ENCODE peak calls at places on chromosomes 1 and 21, in six cellular contexts. V, H, W, X, T and G are unnamed samples. For H3K4me1, the result is how much of the 10 kb centered on the place peaks cover.

GRCh38 chr1:219990782-219991510 is 55.4 kb downstream of the EPRS1 start:
- DNase-seq in V (no peak), H (peak), W (peak), X (no peak), T (peak), G (peak)

GRCh38 chr21:41730399-41730798 is 36.5 kb downstream of the RIPK4 start:
- DNase-seq in V (no peak), H (no peak), W (no peak), X (no peak), T (no peak), G (no peak)

GRCh38 chr1:203167026-203167912 is 8.4 kb downstream of the MYBPH start:
- DNase-seq in V (no peak), H (no peak), W (peak), X (no peak), T (no peak), G (peak)

GRCh38 chr1:19139711-19140110 is 70.4 kb downstream of the UBR4 start:
- DNase-seq in V (no peak), H (peak), W (peak), X (no peak), T (no peak), G (no peak)

GRCh38 chr1:112743174-112744018 is 28.3 kb upstream of the PPM1J start:
- DNase-seq in V (no peak), H (no peak), W (peak), X (peak), T (no peak), G (peak)

GRCh38 chr1:222084048-222084447 is 342.2 kb upstream of the DUSP10 start:
- DNase-seq in V (no peak), H (no peak), W (no peak), X (no peak), T (no peak), G (no peak)

GRCh38 chr1:96473791-96474452 is 247.7 kb upstream of the PTBP2 start:
- DNase-seq in V (no peak), H (peak), W (peak), X (no peak), T (no peak), G (no peak)

GRCh38 chr1:185646202-185646683 is 87.9 kb upstream of the HMCN1 start:
- DNase-seq in V (no peak), H (peak), W (peak), X (peak), T (no peak), G (peak)

GRCh38 chr1:84073266-84073665 is 70.8 kb upstream of the PRKACB start:
- DNase-seq in V (no peak), H (no peak), W (peak), X (no peak), T (no peak), G (no peak)

GRCh38 chr21:34620084-34620665 is 5.3 kb upstream of the RCAN1 start:
- DNase-seq in V (no peak), H (no peak), W (no peak), X (no peak), T (no peak), G (no peak)

GRCh38 chr21:39094087-39094785 is 89.0 kb downstream of the PSMG1 start:
- DNase-seq in V (no peak), H (no peak), W (no peak), X (no peak), T (no peak), G (no peak)

GRCh38 chr1:173561263-173561662 is 41.6 kb downstream of the SLC9C2 start:
- DNase-seq in V (no peak), H (no peak), W (no peak), X (no peak), T (no peak), G (no peak)

GRCh38 chr1:12662556-12662955 is 18.7 kb downstream of the AADACL4 start:
- DNase-seq in V (no peak), H (no peak), W (no peak), X (no peak), T (no peak), G (no peak)

GRCh38 chr1:64929221-64929620 is 37.1 kb downstream of the JAK1 start:
- DNase-seq in V (no peak), H (no peak), W (no peak), X (no peak), T (no peak), G (no peak)

GRCh38 chr1:59601032-59601431 is 213.7 kb upstream of the HOOK1 start:
- DNase-seq in V (peak), H (no peak), W (no peak), X (peak), T (no peak), G (peak)

GRCh38 chr1:235624751-235625192 is 24.8 kb downstream of the GNG4 start:
- DNase-seq in V (no peak), H (no peak), W (no peak), X (no peak), T (no peak), G (no peak)

GRCh38 chr1:93113127-93113526 is 34.0 kb downstream of the MTF2 start:
- DNase-seq in V (no peak), H (no peak), W (peak), X (no peak), T (no peak), G (no peak)

GRCh38 chr1:81543764-81544163 is 257.0 kb upstream of the ADGRL2 start:
- DNase-seq in V (no peak), H (no peak), W (peak), X (no peak), T (no peak), G (no peak)

GRCh38 chr1:57848406-57848805 is 424.5 kb upstream of the DAB1 start:
- DNase-seq in V (no peak), H (no peak), W (no peak), X (no peak), T (no peak), G (no peak)

GRCh38 chr1:9363061-9363471 is 70.4 kb downstream of the SPSB1 start:
- DNase-seq in V (no peak), H (no peak), W (no peak), X (no peak), T (no peak), G (no peak)

GRCh38 chr1:62207187-62207586 is 12.5 kb downstream of the L1TD1 start:
- DNase-seq in V (no peak), H (no peak), W (no peak), X (no peak), T (no peak), G (no peak)

GRCh38 chr1:8880068-8880676 is 1.7 kb upstream of the ENO1 start:
- DNase-seq in V (peak), H (no peak), W (peak), X (peak), T (no peak), G (peak)

GRCh38 chr1:39732730-39733129 is 6.0 kb upstream of the PPIE start:
- DNase-seq in V (no peak), H (no peak), W (no peak), X (no peak), T (no peak), G (no peak)

GRCh38 chr1:24567792-24568388 is 12.0 kb downstream of the NCMAP start:
- DNase-seq in V (no peak), H (no peak), W (peak), X (no peak), T (no peak), G (peak)

GRCh38 chr1:234535763-234536515 is 57.0 kb upstream of the TARBP1 start:
- DNase-seq in V (peak), H (no peak), W (no peak), X (no peak), T (no peak), G (no peak)
- H3K4me1 ChIP-seq in V (half or more), H (under half), W (under half), X (under half), T (under half), G (under half)

GRCh38 chr1:113805256-113805531 is 7.1 kb downstream of the RSBN1 start:
- DNase-seq in V (no peak), H (no peak), W (no peak), X (no peak), T (no peak), G (no peak)
- H3K4me1 ChIP-seq in V (half or more), H (under half), W (under half), X (under half), T (under half), G (under half)

GRCh38 chr1:51265618-51266017 is 29.5 kb downstream of the RNF11 start:
- DNase-seq in V (no peak), H (no peak), W (peak), X (no peak), T (no peak), G (no peak)

GRCh38 chr1:51270751-51271150 is 34.7 kb downstream of the RNF11 start:
- DNase-seq in V (no peak), H (no peak), W (no peak), X (no peak), T (no peak), G (no peak)

GRCh38 chr1:51266181-51266580 is 30.1 kb downstream of the RNF11 start:
- DNase-seq in V (no peak), H (no peak), W (no peak), X (no peak), T (no peak), G (no peak)

GRCh38 chr1:51266791-51267190 is 30.7 kb downstream of the RNF11 start:
- DNase-seq in V (no peak), H (no peak), W (no peak), X (no peak), T (no peak), G (no peak)

DNA sequence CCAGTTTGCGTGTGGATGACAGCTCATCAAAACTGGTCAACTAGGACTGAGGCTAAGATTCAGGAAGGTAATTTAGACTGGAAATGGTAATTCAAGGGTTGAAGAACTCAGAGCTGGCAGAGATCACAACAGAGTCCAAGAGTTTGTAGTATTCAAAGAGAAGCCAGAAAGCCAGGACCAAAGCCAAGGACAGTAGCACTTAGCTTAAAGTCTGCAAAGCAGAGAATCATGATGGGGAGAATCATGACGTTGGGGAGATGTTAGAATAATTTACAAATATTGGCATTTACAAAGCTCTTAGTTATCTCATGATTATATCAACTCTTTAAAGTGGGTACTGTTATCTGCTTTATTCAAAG is 32.6 kb downstream of the RNF11 start:
- DNase-seq in V (no peak), H (no peak), W (no peak), X (no peak), T (no peak), G (no peak)
- H3K4me1 ChIP-seq in V (under half), H (under half), W (under half), X (under half), T (under half), G (under half)

GRCh38 chr1:180187626-180188025 is 33.0 kb downstream of the QSOX1 start:
- DNase-seq in V (no peak), H (no peak), W (no peak), X (no peak), T (no peak), G (no peak)

GRCh38 chr1:180190091-180190490 is 35.4 kb downstream of the QSOX1 start:
- DNase-seq in V (no peak), H (no peak), W (no peak), X (no peak), T (no peak), G (no peak)

GRCh38 chr1:180188679-180189175 is 34.1 kb downstream of the QSOX1 start:
- DNase-seq in V (no peak), H (no peak), W (no peak), X (no peak), T (no peak), G (no peak)

GRCh38 chr1:180186831-180187230 is 32.2 kb downstream of the QSOX1 start:
- DNase-seq in V (no peak), H (no peak), W (peak), X (no peak), T (no peak), G (no peak)

DNA sequence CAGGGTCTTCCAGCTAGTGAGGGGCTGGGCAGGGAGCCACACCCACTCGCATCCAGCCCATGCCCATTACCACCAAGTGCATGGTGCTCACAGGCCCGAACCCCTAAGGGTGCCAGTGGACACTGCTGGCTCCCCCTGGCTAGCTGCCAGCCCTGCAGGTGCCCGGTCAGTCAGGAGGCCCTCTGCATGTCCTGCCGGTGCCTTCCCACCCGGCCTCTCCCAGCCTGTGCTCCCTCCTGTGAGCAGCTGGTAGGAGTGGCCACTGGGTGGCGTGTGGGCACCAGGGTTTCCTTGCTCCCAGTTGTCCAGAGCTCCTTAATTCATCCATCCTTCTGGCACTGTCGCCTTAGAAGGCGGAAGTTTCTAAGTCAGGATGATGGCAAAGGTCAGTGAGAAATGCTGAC is 33.4 kb downstream of the QSOX1 start:
- DNase-seq in V (no peak), H (peak), W (peak), X (peak), T (peak), G (peak)
- H3K4me1 ChIP-seq in V (under half), H (under half), W (under half), X (under half), T (under half), G (under half)

DNA sequence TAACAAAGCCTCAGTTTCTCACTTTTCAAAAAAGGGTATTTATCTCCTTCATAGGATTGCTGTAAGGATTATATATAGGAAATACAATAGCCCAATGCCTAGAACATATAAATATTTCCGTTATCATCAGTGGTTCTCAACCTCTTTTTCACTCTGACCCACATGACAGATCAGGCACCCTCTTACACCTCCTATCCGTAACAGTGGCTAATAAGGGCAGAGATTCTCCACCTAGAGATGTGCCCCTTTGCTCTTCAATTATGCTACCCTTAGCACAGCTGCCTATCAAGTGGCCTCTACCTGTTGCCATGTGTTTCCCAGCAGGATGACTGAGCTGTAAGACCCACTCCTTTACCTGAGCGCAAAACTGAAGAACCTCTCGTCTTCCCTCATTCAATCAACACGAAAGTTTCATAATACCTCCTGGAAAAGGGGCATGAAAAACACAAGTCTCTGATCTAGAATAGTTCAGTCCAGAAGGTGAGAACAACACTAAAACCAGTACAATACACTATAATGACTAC is 10.5 kb downstream of the PUM1 start:
- DNase-seq in V (no peak), H (no peak), W (no peak), X (no peak), T (no peak), G (no peak)
- H3K4me1 ChIP-seq in V (under half), H (under half), W (under half), X (under half), T (under half), G (under half)

DNA sequence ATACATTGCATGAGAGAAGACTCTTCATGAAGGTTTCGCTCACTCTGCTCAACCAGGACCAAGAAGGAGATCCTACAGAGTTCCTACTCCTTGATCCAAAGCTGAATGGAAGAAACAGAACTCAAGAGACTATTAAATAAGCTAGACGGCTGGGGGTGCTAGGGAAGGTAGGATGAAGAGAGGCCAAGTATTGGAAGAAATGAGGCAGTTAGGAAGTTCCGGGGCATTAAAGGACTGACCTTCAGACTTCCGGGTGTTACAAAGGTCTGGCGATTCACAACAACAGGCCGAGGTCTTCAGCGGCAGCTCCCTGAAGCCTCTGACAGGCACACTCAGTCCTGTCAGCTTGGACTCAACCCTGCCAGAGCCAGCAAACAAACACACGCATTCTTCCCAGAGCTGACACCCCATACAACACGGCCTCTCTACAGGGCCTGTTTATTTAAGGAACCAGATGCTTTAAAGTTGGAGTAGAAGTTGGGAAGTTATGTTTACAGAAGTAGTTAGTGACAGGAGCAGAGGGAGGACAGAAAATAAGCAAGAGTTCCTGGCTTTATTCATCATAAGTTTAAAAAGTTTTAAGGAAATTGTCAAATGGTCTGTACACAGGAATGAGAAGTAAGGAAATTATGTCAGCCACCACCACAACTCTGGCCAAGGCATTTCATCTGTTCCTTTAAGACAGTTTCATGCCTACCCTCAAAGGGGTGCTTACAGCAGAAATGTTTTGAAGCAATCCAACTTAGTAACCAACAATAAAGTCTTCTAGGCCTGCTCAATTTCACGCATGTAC is 4.7 kb downstream of the SORT1 start:
- DNase-seq in V (peak), H (no peak), W (no peak), X (no peak), T (no peak), G (no peak)
- H3K4me1 ChIP-seq in V (half or more), H (under half), W (under half), X (under half), T (under half), G (under half)